ENCODE peak calls at places on chromosomes 3 and 15, in eight cellular contexts. One of them, this sample, is unnamed.

GRCh38 chr3:131630117-131630516 is 127.3 kb upstream of the MRPL3 start:
- DNase-seq in left ventricle myocardium inferior: no peak
- DNase-seq in CD8-positive, alpha-beta T cell: no peak
- DNase-seq in choroid plexus epithelial cell: no peak
- DNase-seq in neural crest cell: no peak
- DNase-seq in HFFc6: no peak
- DNase-seq in RWPE1: no peak
- DNase-seq in ovary: no peak
- DNase-seq in this sample: no peak

GRCh38 chr3:115347737-115348136 is 200.6 kb upstream of the ZBTB20 start:
- DNase-seq in neural crest cell: no peak
- DNase-seq in left ventricle myocardium inferior: no peak
- DNase-seq in choroid plexus epithelial cell: peak; percentile 12
- DNase-seq in HFFc6: no peak
- DNase-seq in CD8-positive, alpha-beta T cell: no peak
- DNase-seq in RWPE1: no peak
- DNase-seq in ovary: no peak
- DNase-seq in this sample: no peak

GRCh38 chr3:71998995-71999673 is 214.2 kb upstream of the PROK2 start:
- DNase-seq in ovary: no peak
- DNase-seq in left ventricle myocardium inferior: no peak
- DNase-seq in HFFc6: peak; percentile 96
- DNase-seq in choroid plexus epithelial cell: peak; percentile 73
- DNase-seq in neural crest cell: no peak
- DNase-seq in CD8-positive, alpha-beta T cell: no peak
- DNase-seq in RWPE1: peak; percentile 36
- DNase-seq in this sample: no peak

GRCh38 chr3:35183915-35184675 is 455.2 kb upstream of the ARPP21 start:
- DNase-seq in neural crest cell: no peak
- DNase-seq in HFFc6: no peak
- DNase-seq in left ventricle myocardium inferior: no peak
- DNase-seq in choroid plexus epithelial cell: peak; percentile 54
- DNase-seq in ovary: no peak
- DNase-seq in CD8-positive, alpha-beta T cell: no peak
- DNase-seq in RWPE1: no peak
- DNase-seq in this sample: no peak

GRCh38 chr3:70431906-70432305 is 119.5 kb upstream of the MDFIC2 start:
- DNase-seq in choroid plexus epithelial cell: peak; percentile 60
- DNase-seq in CD8-positive, alpha-beta T cell: no peak
- DNase-seq in left ventricle myocardium inferior: no peak
- DNase-seq in RWPE1: no peak
- DNase-seq in ovary: no peak
- DNase-seq in HFFc6: no peak
- DNase-seq in neural crest cell: no peak
- DNase-seq in this sample: no peak

GRCh38 chr3:142273501-142273900 is 48.1 kb upstream of the GK5 start:
- DNase-seq in HFFc6: no peak
- DNase-seq in choroid plexus epithelial cell: no peak
- DNase-seq in neural crest cell: peak; percentile 6
- DNase-seq in CD8-positive, alpha-beta T cell: no peak
- DNase-seq in RWPE1: no peak
- DNase-seq in ovary: no peak
- DNase-seq in left ventricle myocardium inferior: no peak
- DNase-seq in this sample: no peak

GRCh38 chr3:67916353-67916752 is 261.9 kb upstream of the SUCLG2 start:
- DNase-seq in CD8-positive, alpha-beta T cell: no peak
- DNase-seq in left ventricle myocardium inferior: no peak
- DNase-seq in HFFc6: no peak
- DNase-seq in neural crest cell: no peak
- DNase-seq in RWPE1: no peak
- DNase-seq in choroid plexus epithelial cell: no peak
- DNase-seq in ovary: no peak
- DNase-seq in this sample: no peak

GRCh38 chr15:78033864-78034263 is 43.6 kb downstream of the TBC1D2B start:
- DNase-seq in HFFc6: no peak
- DNase-seq in choroid plexus epithelial cell: peak; percentile 70
- DNase-seq in CD8-positive, alpha-beta T cell: peak; percentile 47
- DNase-seq in left ventricle myocardium inferior: no peak
- DNase-seq in RWPE1: no peak
- DNase-seq in ovary: no peak
- DNase-seq in neural crest cell: no peak
- DNase-seq in this sample: no peak

GRCh38 chr3:46503194-46503924 is 5.6 kb downstream of the RTP3 start:
- DNase-seq in HFFc6: no peak
- DNase-seq in ovary: no peak
- DNase-seq in choroid plexus epithelial cell: no peak
- DNase-seq in neural crest cell: no peak
- DNase-seq in RWPE1: no peak
- DNase-seq in left ventricle myocardium inferior: no peak
- DNase-seq in CD8-positive, alpha-beta T cell: no peak
- DNase-seq in this sample: peak; percentile 48

GRCh38 chr3:180358179-180358578 is 243.8 kb upstream of the TTC14 start:
- DNase-seq in left ventricle myocardium inferior: no peak
- DNase-seq in CD8-positive, alpha-beta T cell: no peak
- DNase-seq in RWPE1: no peak
- DNase-seq in ovary: no peak
- DNase-seq in HFFc6: peak; percentile 62
- DNase-seq in neural crest cell: no peak
- DNase-seq in choroid plexus epithelial cell: no peak
- DNase-seq in this sample: no peak

GRCh38 chr3:169945313-169945712 is 21.3 kb upstream of the SEC62 start:
- DNase-seq in ovary: no peak
- DNase-seq in choroid plexus epithelial cell: peak; percentile 24
- DNase-seq in neural crest cell: no peak
- DNase-seq in CD8-positive, alpha-beta T cell: no peak
- DNase-seq in RWPE1: no peak
- DNase-seq in left ventricle myocardium inferior: peak; percentile 19
- DNase-seq in HFFc6: no peak
- DNase-seq in this sample: no peak

DNA sequence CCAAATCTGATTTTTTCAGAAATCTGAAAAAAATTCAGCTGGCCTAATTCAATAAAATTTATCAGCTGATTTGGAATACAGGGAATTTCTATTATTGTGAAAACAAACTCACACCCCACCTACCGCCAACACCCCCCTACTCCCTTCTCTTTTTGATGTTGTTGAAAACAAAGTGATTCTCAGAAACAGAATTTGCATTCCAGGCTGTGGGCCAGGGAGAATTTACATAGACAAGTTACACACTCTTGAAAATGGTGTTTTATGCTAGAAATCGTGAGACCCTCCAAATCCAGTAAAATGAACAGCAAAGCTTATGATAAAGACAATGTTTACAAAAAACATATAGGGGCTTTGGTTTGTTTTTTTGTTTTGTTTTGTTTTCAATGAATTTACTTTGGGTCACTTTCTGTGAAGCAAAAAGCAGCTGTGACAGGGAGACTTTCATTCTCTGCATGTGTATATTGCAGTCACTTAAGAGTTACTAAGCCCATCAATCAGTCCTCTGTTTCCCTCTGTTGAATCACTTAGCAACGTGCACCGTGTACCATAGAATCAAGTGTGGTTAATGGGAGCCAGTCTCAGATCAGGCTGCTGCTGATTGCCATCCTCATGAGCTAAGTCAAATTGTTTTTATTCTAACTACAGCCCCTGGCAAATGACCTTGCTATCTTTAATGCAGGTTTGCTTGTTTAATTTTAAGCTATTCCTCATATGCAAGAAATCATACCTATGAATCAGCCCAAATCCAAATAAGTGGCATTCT is 159.8 kb downstream of the ALCAM start:
- DNase-seq in neural crest cell: no peak
- DNase-seq in HFFc6: peak; percentile 24
- DNase-seq in CD8-positive, alpha-beta T cell: no peak
- DNase-seq in choroid plexus epithelial cell: no peak
- DNase-seq in left ventricle myocardium inferior: no peak
- DNase-seq in RWPE1: peak; percentile 6
- DNase-seq in ovary: no peak
- DNase-seq in this sample: no peak
- TF ChIP-seq CTCF in neural crest cell: no peak
- TF ChIP-seq CTCF in HFFc6: no peak
- TF ChIP-seq CTCF in CD8-positive, alpha-beta T cell: no peak
- TF ChIP-seq CTCF in choroid plexus epithelial cell: no peak
- TF ChIP-seq CTCF in left ventricle myocardium inferior: no peak
- TF ChIP-seq CTCF in RWPE1: no peak
- TF ChIP-seq CTCF in ovary: no peak
- TF ChIP-seq CTCF in this sample: no peak

GRCh38 chr15:49370782-49371181 is 52.3 kb upstream of the FGF7 start:
- DNase-seq in CD8-positive, alpha-beta T cell: no peak
- DNase-seq in ovary: no peak
- DNase-seq in neural crest cell: no peak
- DNase-seq in choroid plexus epithelial cell: peak; percentile 77
- DNase-seq in left ventricle myocardium inferior: no peak
- DNase-seq in RWPE1: no peak
- DNase-seq in HFFc6: peak; percentile 47
- DNase-seq in this sample: no peak
- TF ChIP-seq CTCF in CD8-positive, alpha-beta T cell: no peak
- TF ChIP-seq CTCF in ovary: no peak
- TF ChIP-seq CTCF in neural crest cell: peak; percentile 34
- TF ChIP-seq CTCF in choroid plexus epithelial cell: peak; percentile 58
- TF ChIP-seq CTCF in left ventricle myocardium inferior: peak; percentile 44
- TF ChIP-seq CTCF in RWPE1: no peak
- TF ChIP-seq CTCF in HFFc6: peak; percentile 73
- TF ChIP-seq CTCF in this sample: peak; percentile 35

DNA sequence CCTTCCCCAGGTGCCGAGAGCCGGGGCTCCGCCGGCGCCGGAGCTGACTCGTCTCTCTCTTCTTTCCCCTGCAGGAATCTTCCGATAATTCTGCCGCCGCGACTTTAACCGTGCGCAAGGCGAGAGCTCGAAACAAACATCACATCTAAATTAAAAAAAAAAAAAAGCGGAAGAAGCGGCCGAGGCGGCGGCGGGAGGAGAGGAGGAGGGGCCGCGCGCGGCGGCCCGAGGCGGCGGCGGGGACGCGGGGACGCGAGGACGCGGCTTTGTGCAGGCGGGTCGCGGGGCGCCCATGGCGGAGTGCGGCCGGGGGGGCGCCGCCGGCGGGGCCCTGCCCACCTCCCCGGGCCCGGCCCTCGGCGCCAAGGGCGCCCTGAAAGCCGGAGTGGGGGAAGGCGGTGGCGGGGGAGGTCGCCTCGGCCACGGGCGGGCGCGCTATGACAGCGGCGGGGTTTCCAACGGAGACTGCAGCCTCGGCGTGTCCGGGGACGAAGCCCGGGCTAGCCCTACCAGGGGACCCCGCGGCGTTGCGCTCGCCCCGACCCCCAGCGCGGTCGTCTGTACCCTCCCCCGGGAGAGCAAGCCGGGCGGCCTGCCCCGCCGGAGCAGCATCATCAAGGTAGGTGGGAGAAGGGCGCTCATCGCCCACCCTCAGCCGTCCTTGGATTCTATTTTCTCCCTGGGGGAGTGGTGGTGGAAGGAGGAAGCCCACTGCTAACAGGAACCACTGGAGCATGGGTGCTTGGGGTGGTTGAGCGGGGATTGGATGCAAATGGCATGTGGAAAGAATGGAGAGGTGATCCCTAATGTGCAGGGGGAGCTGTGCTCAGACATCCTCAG is at the start of gene PLCL2:
- DNase-seq in HFFc6: peak; percentile 29
- DNase-seq in left ventricle myocardium inferior: peak; percentile 54
- DNase-seq in neural crest cell: peak; percentile 33
- DNase-seq in ovary: peak; percentile 68
- DNase-seq in CD8-positive, alpha-beta T cell: peak; percentile 53
- DNase-seq in choroid plexus epithelial cell: peak; percentile 60
- DNase-seq in RWPE1: peak; percentile 15
- DNase-seq in this sample: peak; percentile 69
- TF ChIP-seq CTCF in HFFc6: no peak
- TF ChIP-seq CTCF in left ventricle myocardium inferior: no peak
- TF ChIP-seq CTCF in neural crest cell: no peak
- TF ChIP-seq CTCF in ovary: no peak
- TF ChIP-seq CTCF in CD8-positive, alpha-beta T cell: no peak
- TF ChIP-seq CTCF in choroid plexus epithelial cell: peak; percentile 14
- TF ChIP-seq CTCF in RWPE1: no peak
- TF ChIP-seq CTCF in this sample: no peak

GRCh38 chr3:134311693-134312071 is 61.0 kb upstream of the RYK start:
- DNase-seq in ovary: no peak
- DNase-seq in CD8-positive, alpha-beta T cell: no peak
- DNase-seq in HFFc6: no peak
- DNase-seq in left ventricle myocardium inferior: no peak
- DNase-seq in choroid plexus epithelial cell: no peak
- DNase-seq in RWPE1: no peak
- DNase-seq in neural crest cell: no peak
- DNase-seq in this sample: no peak

GRCh38 chr3:134312072-134312872 is 61.6 kb upstream of the RYK start:
- DNase-seq in RWPE1: peak; percentile 69
- DNase-seq in neural crest cell: no peak
- DNase-seq in CD8-positive, alpha-beta T cell: no peak
- DNase-seq in HFFc6: no peak
- DNase-seq in left ventricle myocardium inferior: no peak
- DNase-seq in ovary: peak; percentile 48
- DNase-seq in choroid plexus epithelial cell: peak; percentile 52
- DNase-seq in this sample: no peak

GRCh38 chr3:134314588-134315285 is 59.5 kb downstream of the AMOTL2 start:
- DNase-seq in choroid plexus epithelial cell: no peak
- DNase-seq in CD8-positive, alpha-beta T cell: no peak
- DNase-seq in neural crest cell: no peak
- DNase-seq in RWPE1: no peak
- DNase-seq in left ventricle myocardium inferior: no peak
- DNase-seq in ovary: no peak
- DNase-seq in HFFc6: no peak
- DNase-seq in this sample: peak; percentile 48

GRCh38 chr3:134313839-134314587 is 60.2 kb downstream of the AMOTL2 start:
- DNase-seq in left ventricle myocardium inferior: no peak
- DNase-seq in RWPE1: no peak
- DNase-seq in neural crest cell: no peak
- DNase-seq in choroid plexus epithelial cell: no peak
- DNase-seq in HFFc6: no peak
- DNase-seq in CD8-positive, alpha-beta T cell: no peak
- DNase-seq in ovary: no peak
- DNase-seq in this sample: peak; percentile 36

DNA sequence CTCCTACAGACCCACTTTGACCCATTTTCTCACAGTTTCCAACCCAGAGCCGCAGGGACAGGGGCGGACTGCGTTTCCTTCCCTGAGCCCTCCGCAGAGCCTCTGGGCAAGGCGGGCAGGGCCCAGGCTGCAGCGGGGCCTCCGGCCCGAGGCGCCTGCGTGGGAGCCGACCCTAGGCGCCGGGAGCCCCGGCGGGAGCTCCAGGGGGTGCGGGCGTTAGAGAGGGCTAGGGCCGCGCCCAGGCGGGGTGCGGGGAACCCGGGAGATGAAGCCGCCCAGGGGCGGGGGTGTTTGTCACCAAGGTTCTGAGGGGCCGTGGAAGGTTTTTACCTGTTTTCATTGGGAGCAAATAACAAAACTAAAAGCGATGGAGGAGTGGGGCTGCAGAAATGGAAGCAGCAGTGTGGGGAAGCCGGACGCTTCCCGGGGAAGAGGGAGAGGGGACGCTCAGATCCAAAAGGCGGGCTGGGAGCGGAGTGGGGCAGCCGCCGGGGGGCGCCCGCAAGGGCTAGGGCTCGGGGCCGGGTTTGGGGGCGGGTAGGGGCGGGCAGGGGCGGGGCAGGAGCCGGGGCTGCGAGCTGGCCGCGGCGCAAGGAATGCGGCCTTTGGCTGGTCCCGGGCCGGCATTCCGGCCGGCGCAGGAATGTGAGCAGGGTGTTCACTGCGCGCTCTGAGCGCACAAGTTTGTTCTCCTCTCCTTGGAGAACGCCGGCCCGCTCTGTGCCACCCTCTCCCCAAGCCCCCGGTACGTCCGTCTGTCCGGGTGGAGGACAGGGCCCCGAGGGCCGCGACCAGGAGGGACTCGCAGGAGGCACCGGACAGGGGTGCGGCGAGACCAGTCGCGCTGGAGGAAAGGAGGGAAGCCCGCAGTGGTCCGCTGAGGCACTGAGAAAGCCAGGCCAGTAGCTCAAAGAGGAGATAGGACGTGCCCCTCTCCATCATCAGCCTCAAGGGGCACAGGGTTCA is 61.1 kb downstream of the AMOTL2 start:
- DNase-seq in HFFc6: peak; percentile 46
- DNase-seq in RWPE1: peak; percentile 45
- DNase-seq in CD8-positive, alpha-beta T cell: no peak
- DNase-seq in left ventricle myocardium inferior: peak; percentile 82
- DNase-seq in choroid plexus epithelial cell: peak; percentile 87
- DNase-seq in neural crest cell: peak; percentile 44
- DNase-seq in ovary: peak; percentile 74
- DNase-seq in this sample: peak; percentile 73
- TF ChIP-seq CTCF in HFFc6: peak; percentile 67
- TF ChIP-seq CTCF in RWPE1: no peak
- TF ChIP-seq CTCF in CD8-positive, alpha-beta T cell: no peak
- TF ChIP-seq CTCF in left ventricle myocardium inferior: peak; percentile 61
- TF ChIP-seq CTCF in choroid plexus epithelial cell: peak; percentile 50
- TF ChIP-seq CTCF in neural crest cell: peak; percentile 54
- TF ChIP-seq CTCF in ovary: no peak
- TF ChIP-seq CTCF in this sample: peak; percentile 59